ENCODE peak calls at places on chromosome 10, in seven cellular contexts. One of them, this sample, is unnamed.
A peak's percentile ranks its signal among the peaks of the same experiment; 100 is the strongest.

GRCh38 chr10:80211786-80212185 is 6.4 kb upstream of the ANXA11 start:
- DNase-seq in bronchial epithelial cell: no peak
- DNase-seq in B cell: no peak
- DNase-seq in coronary artery: no peak
- DNase-seq in WERI-Rb-1: no peak
- DNase-seq in body of pancreas: no peak
- DNase-seq in neural crest cell: no peak
- DNase-seq in this sample: no peak

GRCh38 chr10:42981358-42982236 is 95.3 kb upstream of the RET start:
- DNase-seq in bronchial epithelial cell: no peak
- DNase-seq in B cell: no peak
- DNase-seq in coronary artery: peak; percentile 64
- DNase-seq in WERI-Rb-1: no peak
- DNase-seq in body of pancreas: no peak
- DNase-seq in neural crest cell: no peak
- DNase-seq in this sample: no peak

GRCh38 chr10:966466-967235 is 21.6 kb upstream of the GTPBP4 start:
- DNase-seq in bronchial epithelial cell: no peak
- DNase-seq in B cell: no peak
- DNase-seq in coronary artery: no peak
- DNase-seq in WERI-Rb-1: no peak
- DNase-seq in body of pancreas: no peak
- DNase-seq in neural crest cell: no peak
- DNase-seq in this sample: no peak

GRCh38 chr10:103885617-103886016 is 30.2 kb upstream of the SH3PXD2A start:
- DNase-seq in bronchial epithelial cell: no peak
- DNase-seq in B cell: no peak
- DNase-seq in coronary artery: no peak
- DNase-seq in WERI-Rb-1: no peak
- DNase-seq in body of pancreas: no peak
- DNase-seq in neural crest cell: no peak
- DNase-seq in this sample: no peak

GRCh38 chr10:56537984-56538383 is 176.9 kb upstream of the ZWINT start:
- DNase-seq in bronchial epithelial cell: peak; percentile 84
- DNase-seq in B cell: no peak
- DNase-seq in coronary artery: no peak
- DNase-seq in WERI-Rb-1: no peak
- DNase-seq in body of pancreas: no peak
- DNase-seq in neural crest cell: no peak
- DNase-seq in this sample: no peak

GRCh38 chr10:117257701-117258100 is 16.8 kb downstream of the SLC18A2 start:
- DNase-seq in bronchial epithelial cell: no peak
- DNase-seq in B cell: no peak
- DNase-seq in coronary artery: no peak
- DNase-seq in WERI-Rb-1: no peak
- DNase-seq in body of pancreas: no peak
- DNase-seq in neural crest cell: no peak
- DNase-seq in this sample: no peak

GRCh38 chr10:13767721-13768178 is 181.0 kb downstream of the PRPF18 start:
- DNase-seq in bronchial epithelial cell: no peak
- DNase-seq in B cell: no peak
- DNase-seq in coronary artery: no peak
- DNase-seq in WERI-Rb-1: no peak
- DNase-seq in body of pancreas: no peak
- DNase-seq in neural crest cell: no peak
- DNase-seq in this sample: no peak

GRCh38 chr10:36538945-36539586 is 586.3 kb upstream of the ANKRD30A start:
- DNase-seq in bronchial epithelial cell: peak; percentile 82
- DNase-seq in B cell: no peak
- DNase-seq in coronary artery: no peak
- DNase-seq in WERI-Rb-1: no peak
- DNase-seq in body of pancreas: no peak
- DNase-seq in neural crest cell: no peak
- DNase-seq in this sample: no peak

GRCh38 chr10:58175990-58176910 is 91.4 kb downstream of the IPMK start:
- DNase-seq in bronchial epithelial cell: peak; percentile 25
- DNase-seq in B cell: no peak
- DNase-seq in coronary artery: no peak
- DNase-seq in WERI-Rb-1: no peak
- DNase-seq in body of pancreas: no peak
- DNase-seq in neural crest cell: no peak
- DNase-seq in this sample: no peak

GRCh38 chr10:51857326-51857725 is 157.9 kb upstream of the CSTF2T start:
- DNase-seq in bronchial epithelial cell: no peak
- DNase-seq in B cell: no peak
- DNase-seq in coronary artery: no peak
- DNase-seq in WERI-Rb-1: no peak
- DNase-seq in body of pancreas: no peak
- DNase-seq in neural crest cell: no peak
- DNase-seq in this sample: no peak

GRCh38 chr10:43061764-43062163 is 15.1 kb upstream of the RET start:
- DNase-seq in bronchial epithelial cell: peak; percentile 6
- DNase-seq in B cell: no peak
- DNase-seq in coronary artery: no peak
- DNase-seq in WERI-Rb-1: no peak
- DNase-seq in body of pancreas: no peak
- DNase-seq in neural crest cell: no peak
- DNase-seq in this sample: no peak

GRCh38 chr10:76553700-76554470 is 1083.7 kb downstream of the KCNMA1 start:
- DNase-seq in bronchial epithelial cell: no peak
- DNase-seq in B cell: no peak
- DNase-seq in coronary artery: no peak
- DNase-seq in WERI-Rb-1: no peak
- DNase-seq in body of pancreas: no peak
- DNase-seq in neural crest cell: no peak
- DNase-seq in this sample: no peak

GRCh38 chr10:103804866-103805265 is 50.5 kb downstream of the SH3PXD2A start:
- DNase-seq in bronchial epithelial cell: no peak
- DNase-seq in B cell: no peak
- DNase-seq in coronary artery: no peak
- DNase-seq in WERI-Rb-1: peak; percentile 96
- DNase-seq in body of pancreas: no peak
- DNase-seq in neural crest cell: no peak
- DNase-seq in this sample: no peak

GRCh38 chr10:71757450-71757918 is 15.8 kb downstream of the VSIR start:
- DNase-seq in bronchial epithelial cell: no peak
- DNase-seq in B cell: no peak
- DNase-seq in coronary artery: no peak
- DNase-seq in WERI-Rb-1: no peak
- DNase-seq in body of pancreas: no peak
- DNase-seq in neural crest cell: no peak
- DNase-seq in this sample: no peak

GRCh38 chr10:5590816-5591215 is 66.1 kb downstream of the CALML3 start:
- DNase-seq in bronchial epithelial cell: no peak
- DNase-seq in B cell: no peak
- DNase-seq in coronary artery: no peak
- DNase-seq in WERI-Rb-1: no peak
- DNase-seq in body of pancreas: no peak
- DNase-seq in neural crest cell: no peak
- DNase-seq in this sample: no peak

GRCh38 chr10:116124777-116125176 is 148.2 kb downstream of the GFRA1 start:
- DNase-seq in bronchial epithelial cell: no peak
- DNase-seq in B cell: no peak
- DNase-seq in coronary artery: no peak
- DNase-seq in WERI-Rb-1: no peak
- DNase-seq in body of pancreas: no peak
- DNase-seq in neural crest cell: no peak
- DNase-seq in this sample: no peak

GRCh38 chr10:316390-316789 is 181.1 kb downstream of the ZMYND11 start:
- DNase-seq in bronchial epithelial cell: no peak
- DNase-seq in B cell: no peak
- DNase-seq in coronary artery: peak; percentile 45
- DNase-seq in WERI-Rb-1: no peak
- DNase-seq in body of pancreas: no peak
- DNase-seq in neural crest cell: no peak
- DNase-seq in this sample: no peak

GRCh38 chr10:69644658-69645295 is 14.7 kb downstream of the FAM241B start:
- DNase-seq in bronchial epithelial cell: peak; percentile 49
- DNase-seq in B cell: no peak
- DNase-seq in coronary artery: no peak
- DNase-seq in WERI-Rb-1: peak; percentile 72
- DNase-seq in body of pancreas: peak; percentile 66
- DNase-seq in neural crest cell: peak; percentile 73
- DNase-seq in this sample: peak; percentile 68

GRCh38 chr10:1344846-1345245 is 288.7 kb downstream of the WDR37 start:
- DNase-seq in bronchial epithelial cell: no peak
- DNase-seq in B cell: no peak
- DNase-seq in coronary artery: no peak
- DNase-seq in WERI-Rb-1: no peak
- DNase-seq in body of pancreas: no peak
- DNase-seq in neural crest cell: no peak
- DNase-seq in this sample: no peak

GRCh38 chr10:52539463-52539862 is 225.4 kb downstream of the DKK1 start:
- DNase-seq in bronchial epithelial cell: peak; percentile 84
- DNase-seq in B cell: no peak
- DNase-seq in coronary artery: no peak
- DNase-seq in WERI-Rb-1: no peak
- DNase-seq in body of pancreas: no peak
- DNase-seq in neural crest cell: no peak
- DNase-seq in this sample: no peak

GRCh38 chr10:94076325-94076841 is 82.7 kb downstream of the PLCE1 start:
- DNase-seq in bronchial epithelial cell: no peak
- DNase-seq in B cell: no peak
- DNase-seq in coronary artery: no peak
- DNase-seq in WERI-Rb-1: no peak
- DNase-seq in body of pancreas: peak; percentile 7
- DNase-seq in neural crest cell: no peak
- DNase-seq in this sample: no peak

GRCh38 chr10:69004821-69005220 is 16.2 kb downstream of the KIFBP start:
- DNase-seq in bronchial epithelial cell: peak; percentile 45
- DNase-seq in B cell: peak; percentile 36
- DNase-seq in coronary artery: no peak
- DNase-seq in WERI-Rb-1: no peak
- DNase-seq in body of pancreas: no peak
- DNase-seq in neural crest cell: no peak
- DNase-seq in this sample: peak; percentile 56

GRCh38 chr10:77532068-77532467 is 105.5 kb downstream of the KCNMA1 start:
- DNase-seq in bronchial epithelial cell: peak; percentile 75
- DNase-seq in B cell: no peak
- DNase-seq in coronary artery: no peak
- DNase-seq in WERI-Rb-1: no peak
- DNase-seq in body of pancreas: no peak
- DNase-seq in neural crest cell: no peak
- DNase-seq in this sample: no peak

GRCh38 chr10:69845574-69846251 is 44.0 kb downstream of the COL13A1 start:
- DNase-seq in bronchial epithelial cell: peak; percentile 33
- DNase-seq in B cell: no peak
- DNase-seq in coronary artery: no peak
- DNase-seq in WERI-Rb-1: no peak
- DNase-seq in body of pancreas: peak; percentile 70
- DNase-seq in neural crest cell: no peak
- DNase-seq in this sample: no peak

DNA sequence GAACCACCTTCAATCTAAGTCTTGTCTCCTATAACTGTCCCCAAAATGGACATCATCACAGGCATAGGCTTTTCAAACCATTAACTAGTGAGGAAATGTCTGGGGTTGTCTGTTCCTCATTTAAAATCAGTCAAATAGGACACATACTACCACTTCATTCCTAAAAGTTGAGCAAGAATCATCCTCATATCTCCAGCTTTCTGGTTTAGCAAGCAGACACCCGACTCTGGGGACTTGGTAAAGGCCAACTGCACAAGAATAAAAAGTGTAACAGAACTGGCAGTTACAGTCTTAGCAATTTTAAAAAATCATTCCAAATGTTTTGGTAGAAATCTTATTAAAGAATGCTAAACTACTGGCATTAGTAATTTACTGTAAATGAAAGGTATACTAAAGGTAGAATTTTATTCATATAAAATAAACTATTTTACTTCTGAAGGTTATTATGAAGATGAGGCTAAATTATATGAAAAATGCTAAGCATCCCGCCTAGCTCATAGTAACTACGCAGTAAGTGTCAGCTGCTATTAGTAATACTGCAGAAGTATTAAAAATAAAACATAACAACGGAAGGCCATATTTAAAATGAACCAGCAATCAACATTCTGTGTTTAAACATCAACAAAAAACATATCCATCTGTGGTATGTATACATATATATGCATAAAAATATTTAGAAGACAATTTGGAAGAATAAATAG is 60.8 kb downstream of the ZNF438 start:
- DNase-seq in bronchial epithelial cell: no peak
- DNase-seq in B cell: no peak
- DNase-seq in coronary artery: no peak
- DNase-seq in WERI-Rb-1: no peak
- DNase-seq in body of pancreas: peak; percentile 11
- DNase-seq in neural crest cell: no peak
- DNase-seq in this sample: no peak
- TF ChIP-seq CTCF in bronchial epithelial cell: no peak
- TF ChIP-seq CTCF in B cell: no peak
- TF ChIP-seq CTCF in coronary artery: no peak
- TF ChIP-seq CTCF in WERI-Rb-1: no peak
- TF ChIP-seq CTCF in body of pancreas: no peak
- TF ChIP-seq CTCF in neural crest cell: no peak
- TF ChIP-seq CTCF in this sample: no peak

GRCh38 chr10:49628599-49628998 is 14.8 kb downstream of the CHAT start:
- DNase-seq in bronchial epithelial cell: no peak
- DNase-seq in B cell: no peak
- DNase-seq in coronary artery: no peak
- DNase-seq in WERI-Rb-1: no peak
- DNase-seq in body of pancreas: no peak
- DNase-seq in neural crest cell: no peak
- DNase-seq in this sample: no peak
- TF ChIP-seq CTCF in bronchial epithelial cell: no peak
- TF ChIP-seq CTCF in B cell: no peak
- TF ChIP-seq CTCF in coronary artery: no peak
- TF ChIP-seq CTCF in WERI-Rb-1: no peak
- TF ChIP-seq CTCF in body of pancreas: no peak
- TF ChIP-seq CTCF in neural crest cell: no peak
- TF ChIP-seq CTCF in this sample: no peak

DNA sequence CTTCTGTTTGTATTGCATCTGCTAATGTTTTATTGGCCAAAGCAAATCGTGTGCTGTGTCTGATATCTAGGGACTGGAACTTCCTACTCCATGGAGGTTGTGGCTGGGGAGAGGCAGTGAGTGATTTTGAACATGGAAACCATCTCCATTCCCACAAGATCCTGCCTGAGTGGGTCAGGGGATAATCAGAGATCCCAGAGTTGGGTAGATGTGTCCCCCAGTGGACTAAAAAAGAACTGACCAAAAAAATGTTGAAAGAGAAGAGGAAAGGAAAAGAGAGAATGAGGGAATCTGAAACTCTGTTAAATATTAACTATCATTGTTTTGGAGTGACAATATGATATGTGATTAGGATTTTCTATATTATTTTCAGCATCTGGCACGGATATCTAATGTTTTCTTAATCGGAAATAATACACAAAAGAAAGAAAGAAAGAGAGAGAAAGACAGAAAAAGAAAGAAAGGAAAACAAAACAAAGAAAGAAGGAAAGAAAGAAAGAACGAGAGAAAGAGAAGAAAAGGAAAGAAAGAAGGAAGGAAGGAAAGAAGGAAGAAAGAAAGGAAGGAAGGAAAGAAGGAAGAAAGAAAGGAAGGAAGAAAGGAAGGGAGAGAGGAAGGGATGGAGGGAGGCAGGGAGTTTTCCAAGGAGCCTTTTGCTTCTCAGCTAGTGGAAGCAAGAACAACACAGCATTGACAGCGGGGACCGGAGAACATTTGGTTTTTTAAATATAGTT is 638.5 kb downstream of the CCSER2 start:
- DNase-seq in bronchial epithelial cell: no peak
- DNase-seq in B cell: no peak
- DNase-seq in coronary artery: no peak
- DNase-seq in WERI-Rb-1: no peak
- DNase-seq in body of pancreas: no peak
- DNase-seq in neural crest cell: no peak
- DNase-seq in this sample: no peak
- TF ChIP-seq CTCF in bronchial epithelial cell: no peak
- TF ChIP-seq CTCF in B cell: no peak
- TF ChIP-seq CTCF in coronary artery: no peak
- TF ChIP-seq CTCF in WERI-Rb-1: no peak
- TF ChIP-seq CTCF in body of pancreas: no peak
- TF ChIP-seq CTCF in neural crest cell: no peak
- TF ChIP-seq CTCF in this sample: no peak

GRCh38 chr10:113080621-113081229 is 130.7 kb downstream of the TCF7L2 start:
- DNase-seq in bronchial epithelial cell: no peak
- DNase-seq in B cell: no peak
- DNase-seq in coronary artery: no peak
- DNase-seq in WERI-Rb-1: no peak
- DNase-seq in body of pancreas: no peak
- DNase-seq in neural crest cell: no peak
- DNase-seq in this sample: no peak
- TF ChIP-seq CTCF in bronchial epithelial cell: no peak
- TF ChIP-seq CTCF in B cell: no peak
- TF ChIP-seq CTCF in coronary artery: no peak
- TF ChIP-seq CTCF in WERI-Rb-1: peak; percentile 3
- TF ChIP-seq CTCF in body of pancreas: no peak
- TF ChIP-seq CTCF in neural crest cell: peak; percentile 26
- TF ChIP-seq CTCF in this sample: no peak

This sample was measured in GM20000.